ENCODE peak calls at places on chromosome 16, in four cellular contexts. One of them, this sample, is unnamed.

GRCh38 chr16:81646561-81646960 is 132.5 kb upstream of the PLCG2 start:
- DNase-seq in right cardiac atrium: no peak
- DNase-seq in CD8-positive, alpha-beta T cell: no peak
- DNase-seq in thyroid gland: no peak
- DNase-seq in this sample: no peak

GRCh38 chr16:46883353-46883689 is 841 bp upstream of the GPT2 start:
- DNase-seq in right cardiac atrium: no peak
- DNase-seq in CD8-positive, alpha-beta T cell: no peak
- DNase-seq in thyroid gland: no peak
- DNase-seq in this sample: no peak

GRCh38 chr16:54060599-54061355 is 225.8 kb downstream of the IRX3 start:
- DNase-seq in right cardiac atrium: no peak
- DNase-seq in CD8-positive, alpha-beta T cell: no peak
- DNase-seq in thyroid gland: no peak
- DNase-seq in this sample: no peak

GRCh38 chr16:15586716-15587115 is 56.2 kb downstream of the MARF1 start:
- DNase-seq in right cardiac atrium: no peak
- DNase-seq in CD8-positive, alpha-beta T cell: no peak
- DNase-seq in thyroid gland: no peak
- DNase-seq in this sample: no peak

GRCh38 chr16:75519175-75519574 is 16.7 kb downstream of the CHST5 start:
- DNase-seq in right cardiac atrium: no peak
- DNase-seq in CD8-positive, alpha-beta T cell: no peak
- DNase-seq in thyroid gland: no peak
- DNase-seq in this sample: no peak

GRCh38 chr16:53257001-53257400 is 177.3 kb upstream of the RBL2 start:
- DNase-seq in right cardiac atrium: no peak
- DNase-seq in CD8-positive, alpha-beta T cell: no peak
- DNase-seq in thyroid gland: no peak
- DNase-seq in this sample: no peak

GRCh38 chr16:20899503-20900298 is 457 bp downstream of the DCUN1D3 start:
- DNase-seq in right cardiac atrium: no peak
- DNase-seq in CD8-positive, alpha-beta T cell: no peak
- DNase-seq in thyroid gland: no peak
- DNase-seq in this sample: no peak

GRCh38 chr16:2530629-2531318 is 434 bp downstream of the CEMP1 start:
- DNase-seq in right cardiac atrium: no peak
- DNase-seq in CD8-positive, alpha-beta T cell: peak; percentile 51
- DNase-seq in thyroid gland: no peak
- DNase-seq in this sample: no peak

GRCh38 chr16:66344533-66345145 is 21.9 kb upstream of the CDH5 start:
- DNase-seq in right cardiac atrium: no peak
- DNase-seq in CD8-positive, alpha-beta T cell: no peak
- DNase-seq in thyroid gland: no peak
- DNase-seq in this sample: peak; percentile 17

GRCh38 chr16:58684001-58684353 is 593 bp downstream of the SLC38A7 start:
- DNase-seq in right cardiac atrium: no peak
- DNase-seq in CD8-positive, alpha-beta T cell: no peak
- DNase-seq in thyroid gland: no peak
- DNase-seq in this sample: no peak

GRCh38 chr16:87931504-87931903 is 4.8 kb downstream of the CA5A start:
- DNase-seq in right cardiac atrium: no peak
- DNase-seq in CD8-positive, alpha-beta T cell: no peak
- DNase-seq in thyroid gland: no peak
- DNase-seq in this sample: no peak

GRCh38 chr16:47254771-47255170 is 111.0 kb upstream of the NETO2 start:
- DNase-seq in right cardiac atrium: no peak
- DNase-seq in CD8-positive, alpha-beta T cell: no peak
- DNase-seq in thyroid gland: peak; percentile 87
- DNase-seq in this sample: no peak

GRCh38 chr16:86573646-86574508 is 4.5 kb upstream of the FOXL1 start:
- DNase-seq in right cardiac atrium: no peak
- DNase-seq in CD8-positive, alpha-beta T cell: no peak
- DNase-seq in thyroid gland: no peak
- DNase-seq in this sample: no peak

GRCh38 chr16:88316941-88317618 is 65.7 kb upstream of the ZNF469 start:
- DNase-seq in right cardiac atrium: no peak
- DNase-seq in CD8-positive, alpha-beta T cell: no peak
- DNase-seq in thyroid gland: no peak
- DNase-seq in this sample: no peak

GRCh38 chr16:82627811-82628339 is 1.1 kb downstream of the CDH13 start:
- DNase-seq in right cardiac atrium: peak; percentile 69
- DNase-seq in CD8-positive, alpha-beta T cell: no peak
- DNase-seq in thyroid gland: peak; percentile 13
- DNase-seq in this sample: no peak

GRCh38 chr16:66578596-66579531 is at the start of gene CMTM2:
- DNase-seq in right cardiac atrium: peak; percentile 67
- DNase-seq in CD8-positive, alpha-beta T cell: peak; percentile 55
- DNase-seq in thyroid gland: no peak
- DNase-seq in this sample: peak; percentile 21

GRCh38 chr16:86854058-86854621 is 275.8 kb downstream of the FOXL1 start:
- DNase-seq in right cardiac atrium: no peak
- DNase-seq in CD8-positive, alpha-beta T cell: no peak
- DNase-seq in thyroid gland: no peak
- DNase-seq in this sample: no peak

GRCh38 chr16:30747331-30747730 is 894 bp upstream of the PHKG2 start:
- DNase-seq in right cardiac atrium: no peak
- DNase-seq in CD8-positive, alpha-beta T cell: no peak
- DNase-seq in thyroid gland: no peak
- DNase-seq in this sample: no peak

GRCh38 chr16:23754594-23755483 is at the start of gene CHP2:
- DNase-seq in right cardiac atrium: peak; percentile 60
- DNase-seq in CD8-positive, alpha-beta T cell: peak; percentile 45
- DNase-seq in thyroid gland: no peak
- DNase-seq in this sample: no peak

GRCh38 chr16:63617990-63618763 is 1503.7 kb downstream of the CDH11 start:
- DNase-seq in right cardiac atrium: peak; percentile 60
- DNase-seq in CD8-positive, alpha-beta T cell: no peak
- DNase-seq in thyroid gland: no peak
- DNase-seq in this sample: no peak

GRCh38 chr16:80948886-80949502 is 57.7 kb downstream of the CMC2 start:
- DNase-seq in right cardiac atrium: peak; percentile 88
- DNase-seq in CD8-positive, alpha-beta T cell: no peak
- DNase-seq in thyroid gland: peak; percentile 63
- DNase-seq in this sample: no peak

GRCh38 chr16:30113031-30113710 is at the start of gene GDPD3:
- DNase-seq in right cardiac atrium: peak; percentile 88
- DNase-seq in CD8-positive, alpha-beta T cell: no peak
- DNase-seq in thyroid gland: peak; percentile 37
- DNase-seq in this sample: no peak

GRCh38 chr16:27417047-27417671 is 15.2 kb downstream of the IL21R start:
- DNase-seq in right cardiac atrium: no peak
- DNase-seq in CD8-positive, alpha-beta T cell: no peak
- DNase-seq in thyroid gland: no peak
- DNase-seq in this sample: no peak

GRCh38 chr16:75070055-75070841 is 46.3 kb downstream of the LDHD start:
- DNase-seq in right cardiac atrium: peak; percentile 90
- DNase-seq in CD8-positive, alpha-beta T cell: no peak
- DNase-seq in thyroid gland: no peak
- DNase-seq in this sample: no peak

GRCh38 chr16:87657621-87658192 is 55.4 kb downstream of the JPH3 start:
- DNase-seq in right cardiac atrium: peak; percentile 6
- DNase-seq in CD8-positive, alpha-beta T cell: no peak
- DNase-seq in thyroid gland: no peak
- DNase-seq in this sample: no peak

GRCh38 chr16:83981799-83982198 is 13.8 kb downstream of the NECAB2 start:
- DNase-seq in right cardiac atrium: no peak
- DNase-seq in CD8-positive, alpha-beta T cell: no peak
- DNase-seq in thyroid gland: no peak
- DNase-seq in this sample: no peak

GRCh38 chr16:86651823-86652222 is 73.5 kb downstream of the FOXL1 start:
- DNase-seq in right cardiac atrium: no peak
- DNase-seq in CD8-positive, alpha-beta T cell: no peak
- DNase-seq in thyroid gland: no peak
- DNase-seq in this sample: no peak

GRCh38 chr16:24771132-24771778 is 41.8 kb downstream of the TNRC6A start:
- DNase-seq in right cardiac atrium: no peak
- DNase-seq in CD8-positive, alpha-beta T cell: no peak
- DNase-seq in thyroid gland: no peak
- DNase-seq in this sample: no peak

GRCh38 chr16:21166561-21166961 is 8.1 kb downstream of the LDAF1 start:
- DNase-seq in right cardiac atrium: no peak
- DNase-seq in CD8-positive, alpha-beta T cell: no peak
- DNase-seq in thyroid gland: no peak
- DNase-seq in this sample: no peak

GRCh38 chr16:9091867-9092281 is 430 bp downstream of the HAPSTR1 start:
- DNase-seq in right cardiac atrium: peak; percentile 80
- DNase-seq in CD8-positive, alpha-beta T cell: no peak
- DNase-seq in thyroid gland: peak; percentile 44
- DNase-seq in this sample: no peak

GRCh38 chr16:20620003-20620402 is 43.8 kb upstream of the ACSM2B start:
- DNase-seq in right cardiac atrium: no peak
- DNase-seq in CD8-positive, alpha-beta T cell: no peak
- DNase-seq in thyroid gland: no peak
- DNase-seq in this sample: no peak

GRCh38 chr16:10981697-10982216 is 37.4 kb downstream of the CLEC16A start:
- DNase-seq in right cardiac atrium: no peak
- DNase-seq in CD8-positive, alpha-beta T cell: no peak
- DNase-seq in thyroid gland: no peak
- DNase-seq in this sample: no peak

GRCh38 chr16:66894948-66895696 is 14.8 kb downstream of the PDP2 start:
- DNase-seq in right cardiac atrium: peak; percentile 84
- DNase-seq in CD8-positive, alpha-beta T cell: peak; percentile 60
- DNase-seq in thyroid gland: peak; percentile 80
- DNase-seq in this sample: peak; percentile 54

GRCh38 chr16:29011112-29011511 is 26.3 kb downstream of the LAT start:
- DNase-seq in right cardiac atrium: no peak
- DNase-seq in CD8-positive, alpha-beta T cell: no peak
- DNase-seq in thyroid gland: no peak
- DNase-seq in this sample: no peak

GRCh38 chr16:21628196-21628726 is 24.1 kb downstream of the IGSF6 start:
- DNase-seq in right cardiac atrium: no peak
- DNase-seq in CD8-positive, alpha-beta T cell: no peak
- DNase-seq in thyroid gland: no peak
- DNase-seq in this sample: no peak

GRCh38 chr16:81181013-81181720 is 57.3 kb upstream of the BCO1 start:
- DNase-seq in right cardiac atrium: peak; percentile 92
- DNase-seq in CD8-positive, alpha-beta T cell: no peak
- DNase-seq in thyroid gland: peak; percentile 88
- DNase-seq in this sample: no peak

GRCh38 chr16:14172200-14172805 is 101.2 kb downstream of the MRTFB start:
- DNase-seq in right cardiac atrium: no peak
- DNase-seq in CD8-positive, alpha-beta T cell: no peak
- DNase-seq in thyroid gland: no peak
- DNase-seq in this sample: no peak

GRCh38 chr16:68289621-68290329 is 21.0 kb downstream of the SLC7A6OS start:
- DNase-seq in right cardiac atrium: no peak
- DNase-seq in CD8-positive, alpha-beta T cell: peak; percentile 58
- DNase-seq in thyroid gland: no peak
- DNase-seq in this sample: peak; percentile 56

DNA sequence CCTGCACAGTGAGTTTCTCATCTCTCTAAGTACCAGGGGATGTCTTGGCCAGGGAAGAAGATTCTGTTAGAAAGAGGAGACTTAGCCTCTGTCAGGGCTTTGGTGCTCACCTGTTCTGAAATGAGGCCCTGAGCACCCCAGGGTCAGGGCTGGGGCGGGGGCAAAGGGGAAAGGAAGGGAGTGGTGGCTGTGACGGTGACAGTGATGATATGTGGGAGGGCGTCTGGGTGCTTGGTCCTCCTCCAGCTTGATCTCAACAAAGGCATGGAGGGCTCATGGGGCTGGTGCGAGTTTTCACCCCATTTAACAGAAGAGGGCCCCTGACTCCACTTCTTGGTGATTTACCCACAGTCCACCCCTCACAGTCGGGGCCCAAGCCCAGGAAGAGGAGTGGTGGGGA is 15.1 kb downstream of the SOX8 start:
- DNase-seq in right cardiac atrium: no peak
- DNase-seq in CD8-positive, alpha-beta T cell: no peak
- DNase-seq in thyroid gland: no peak
- DNase-seq in this sample: peak; percentile 61
- H3K27ac ChIP-seq in right cardiac atrium: no peak overlapping the region
- H3K27ac ChIP-seq in CD8-positive, alpha-beta T cell: peak overlapping the region; percentile 80
- H3K27ac ChIP-seq in thyroid gland: no peak overlapping the region
- H3K27ac ChIP-seq in this sample: peak overlapping the region; percentile 74

GRCh38 chr16:19515765-19516164 is 6.1 kb downstream of the GDE1 start:
- DNase-seq in right cardiac atrium: no peak
- DNase-seq in CD8-positive, alpha-beta T cell: no peak
- DNase-seq in thyroid gland: no peak
- DNase-seq in this sample: no peak
- H3K27ac ChIP-seq in right cardiac atrium: no peak overlapping the region
- H3K27ac ChIP-seq in CD8-positive, alpha-beta T cell: no peak overlapping the region
- H3K27ac ChIP-seq in thyroid gland: no peak overlapping the region
- H3K27ac ChIP-seq in this sample: no peak overlapping the region

GRCh38 chr16:57061084-57061905 is 31.1 kb upstream of the CPNE2 start:
- DNase-seq in right cardiac atrium: peak; percentile 87
- DNase-seq in CD8-positive, alpha-beta T cell: no peak
- DNase-seq in thyroid gland: peak; percentile 75
- DNase-seq in this sample: no peak
- H3K27ac ChIP-seq in right cardiac atrium: peak overlapping the region; percentile 43
- H3K27ac ChIP-seq in CD8-positive, alpha-beta T cell: peak overlapping the region; percentile 27
- H3K27ac ChIP-seq in thyroid gland: peak overlapping the region; percentile 21
- H3K27ac ChIP-seq in this sample: no peak overlapping the region

GRCh38 chr16:12184419-12184831 is 207.9 kb downstream of the SNX29 start:
- DNase-seq in right cardiac atrium: no peak
- DNase-seq in CD8-positive, alpha-beta T cell: no peak
- DNase-seq in thyroid gland: peak; percentile 54
- DNase-seq in this sample: no peak
- H3K27ac ChIP-seq in right cardiac atrium: no peak overlapping the region
- H3K27ac ChIP-seq in CD8-positive, alpha-beta T cell: no peak overlapping the region
- H3K27ac ChIP-seq in thyroid gland: peak overlapping the region; percentile 59
- H3K27ac ChIP-seq in this sample: no peak overlapping the region

DNA sequence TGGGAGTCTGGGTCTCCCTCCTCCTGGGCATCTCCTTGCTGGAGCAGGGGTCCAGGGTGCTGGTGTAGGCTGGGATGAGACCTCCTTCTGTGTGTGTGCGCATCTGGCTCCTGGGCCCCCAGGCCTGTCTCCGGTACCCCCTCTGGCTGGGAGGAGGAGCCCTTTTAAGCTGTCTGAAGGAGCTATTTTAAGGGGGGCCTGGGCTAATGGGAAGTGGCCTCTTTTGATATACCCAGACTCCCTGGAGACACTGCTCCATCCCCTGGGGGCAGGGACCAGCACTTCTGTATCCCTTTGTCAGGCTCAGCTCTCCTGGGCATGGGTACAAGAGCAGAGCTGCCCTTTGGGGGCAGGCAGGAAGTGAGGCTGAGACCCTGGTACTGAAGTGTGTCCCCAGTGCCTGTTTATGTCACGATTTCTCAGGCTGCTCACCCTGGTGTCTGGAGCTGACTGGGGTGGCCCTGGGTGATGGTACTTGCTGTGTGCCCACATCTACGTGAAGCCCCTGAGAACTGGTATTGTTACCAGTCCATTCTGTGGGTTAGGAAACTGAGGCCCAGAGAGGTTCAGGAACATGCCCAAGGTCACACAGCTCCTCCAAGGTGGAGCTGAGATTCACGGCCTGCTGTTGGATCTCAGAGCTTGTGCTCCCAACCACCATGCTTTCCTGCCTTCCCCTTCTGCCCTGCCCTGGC is 6.5 kb downstream of the ADCY7 start:
- DNase-seq in right cardiac atrium: peak; percentile 44
- DNase-seq in CD8-positive, alpha-beta T cell: no peak
- DNase-seq in thyroid gland: no peak
- DNase-seq in this sample: no peak
- H3K27ac ChIP-seq in right cardiac atrium: no peak overlapping the region
- H3K27ac ChIP-seq in CD8-positive, alpha-beta T cell: peak overlapping the region; percentile 81
- H3K27ac ChIP-seq in thyroid gland: no peak overlapping the region
- H3K27ac ChIP-seq in this sample: peak overlapping the region; percentile 71